ENCODE peak calls at places on chromosomes 16 and 17, in seven cellular contexts. U, R, N, Z, F, P and S are unnamed samples.

GRCh38 chr17:40177275-40177874 is at the start of gene RAPGEFL1:
- DNase-seq in U (peak), Z (peak), P (peak), N (peak), F (peak), R (no peak), S (peak)

GRCh38 chr16:2827831-2828520 is 2.1 kb upstream of the ZG16B start:
- DNase-seq in N (no peak), U (no peak), Z (peak), R (no peak), P (no peak), F (peak), S (no peak)

GRCh38 chr17:80112471-80113032 is 11.2 kb downstream of the GAA start:
- DNase-seq in N (no peak), R (no peak), F (peak), U (no peak), P (no peak), Z (no peak), S (no peak)

GRCh38 chr17:28188841-28189263 is 130.1 kb upstream of the TMEM97 start:
- DNase-seq in F (no peak), U (no peak), Z (no peak), N (no peak), R (no peak), P (peak), S (no peak)

GRCh38 chr16:49810769-49811315 is 45.1 kb downstream of the ZNF423 start:
- DNase-seq in F (no peak), R (no peak), P (no peak), N (no peak), Z (no peak), U (no peak), S (no peak)

GRCh38 chr17:4523946-4524345 is 25.3 kb downstream of the SPNS2 start:
- DNase-seq in R (no peak), U (no peak), Z (no peak), F (no peak), P (no peak), N (no peak), S (no peak)

GRCh38 chr17:82633343-82633742 is 14.9 kb downstream of the WDR45B start:
- DNase-seq in R (no peak), F (no peak), P (no peak), Z (no peak), N (no peak), U (no peak), S (no peak)

GRCh38 chr16:1674306-1674705 is 3.8 kb upstream of the JPT2 start:
- DNase-seq in R (no peak), U (no peak), F (peak), P (no peak), N (no peak), Z (no peak), S (no peak)

GRCh38 chr17:31693433-31694210 is 165.4 kb downstream of the COPRS start:
- DNase-seq in R (no peak), F (no peak), Z (no peak), P (no peak), U (no peak), N (peak), S (no peak)

DNA sequence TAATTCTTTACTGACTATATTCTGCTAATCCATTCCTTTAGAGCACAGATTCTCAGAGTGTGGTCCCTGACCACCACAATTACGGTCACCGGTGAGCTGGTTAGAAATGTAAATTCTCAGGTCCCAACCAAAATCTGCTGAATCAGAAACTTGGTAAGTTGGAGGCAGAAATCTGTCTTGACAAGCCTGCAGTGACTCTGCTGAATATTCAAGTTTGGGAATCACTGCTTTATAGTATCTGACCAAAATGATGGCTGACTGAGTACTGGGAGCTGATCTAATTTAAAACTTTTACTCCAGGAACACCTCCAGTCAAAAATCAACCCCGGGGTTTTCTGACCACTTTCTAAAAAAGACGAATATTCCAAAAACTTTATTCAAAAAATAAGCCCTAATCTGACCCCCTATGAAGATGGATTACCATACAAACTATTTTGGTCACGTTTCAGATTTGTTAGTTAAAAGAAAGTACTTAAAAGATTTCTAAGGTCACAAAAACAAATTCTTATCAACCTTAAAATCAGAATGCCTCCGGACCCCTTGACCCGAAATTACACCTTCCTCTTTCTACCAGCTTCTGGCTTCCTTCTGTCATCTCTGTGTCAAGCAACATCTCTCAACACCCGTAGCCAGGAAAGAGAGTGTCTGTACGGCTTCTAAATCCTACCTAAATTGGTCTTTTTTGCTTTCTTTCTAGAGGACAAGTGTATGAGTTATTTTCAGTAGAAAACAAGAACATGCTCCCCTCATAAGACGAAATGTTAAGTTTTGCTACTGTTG is 38.6 kb downstream of the CREBBP start:
- DNase-seq in Z (no peak), U (no peak), N (no peak), F (no peak), R (no peak), P (no peak), S (no peak)
- H3K9ac ChIP-seq in Z (no peak), U (no peak), N (peak), F (no peak), R (no peak), P (no peak), S (no peak)

DNA sequence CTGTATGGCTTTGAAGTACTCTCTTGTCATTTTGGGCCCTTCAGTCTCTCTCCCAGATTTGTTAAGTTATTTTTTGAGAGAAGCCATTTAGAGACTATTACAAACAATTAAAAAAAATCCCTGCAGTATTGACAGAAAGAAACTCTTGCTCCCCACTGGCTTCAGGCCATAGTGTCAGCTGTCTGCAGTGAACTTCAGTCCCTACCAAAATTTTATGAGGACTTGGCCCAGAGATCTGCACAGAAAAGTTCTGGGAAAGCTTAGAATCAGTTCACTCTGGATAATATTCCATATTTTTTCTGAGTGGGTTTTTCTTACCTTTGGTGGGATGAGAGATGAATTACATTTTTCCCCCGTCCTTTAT is 30.9 kb upstream of the SUPT4H1 start:
- DNase-seq in N (no peak), R (no peak), P (no peak), U (no peak), F (no peak), Z (no peak), S (no peak)
- H3K9ac ChIP-seq in N (no peak), R (no peak), P (no peak), U (no peak), F (no peak), Z (no peak), S (no peak)

GRCh38 chr16:46822270-46822669 is 8.7 kb downstream of the C16orf87 start:
- DNase-seq in P (peak), R (no peak), F (no peak), N (peak), U (no peak), Z (no peak), S (no peak)
- H3K9ac ChIP-seq in P (no peak), R (no peak), F (no peak), N (no peak), U (no peak), Z (no peak), S (no peak)

DNA sequence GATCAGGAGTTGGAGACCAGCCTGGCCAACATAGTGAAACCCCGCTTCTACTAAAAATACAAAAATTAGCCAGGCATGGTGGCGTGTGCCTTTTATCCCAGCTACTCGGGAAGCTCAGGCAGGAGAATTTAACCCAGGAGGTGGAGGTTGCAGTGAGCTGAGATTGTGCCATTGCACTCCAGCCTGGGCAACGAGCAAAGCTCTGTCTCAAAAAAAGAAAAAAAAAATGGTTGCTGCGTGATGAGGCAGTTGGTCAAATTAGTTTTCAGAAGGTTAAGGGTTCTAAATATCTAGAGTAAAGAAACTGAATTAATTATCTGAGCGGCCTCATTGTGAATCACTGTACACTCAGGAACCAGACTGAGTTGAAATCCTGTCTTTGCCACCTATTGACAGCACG is 3.5 kb upstream of the CD68 start:
- DNase-seq in Z (no peak), P (no peak), R (no peak), F (peak), N (no peak), U (no peak), S (no peak)
- H3K9ac ChIP-seq in Z (no peak), P (no peak), R (peak), F (no peak), N (peak), U (no peak), S (no peak)

GRCh38 chr16:56983211-56983751 is 6.1 kb upstream of the NLRC5 start:
- DNase-seq in U (no peak), P (no peak), R (no peak), F (peak), N (no peak), Z (no peak), S (no peak)
- H3K9ac ChIP-seq in U (no peak), P (no peak), R (no peak), F (no peak), N (no peak), Z (no peak), S (no peak)

DNA sequence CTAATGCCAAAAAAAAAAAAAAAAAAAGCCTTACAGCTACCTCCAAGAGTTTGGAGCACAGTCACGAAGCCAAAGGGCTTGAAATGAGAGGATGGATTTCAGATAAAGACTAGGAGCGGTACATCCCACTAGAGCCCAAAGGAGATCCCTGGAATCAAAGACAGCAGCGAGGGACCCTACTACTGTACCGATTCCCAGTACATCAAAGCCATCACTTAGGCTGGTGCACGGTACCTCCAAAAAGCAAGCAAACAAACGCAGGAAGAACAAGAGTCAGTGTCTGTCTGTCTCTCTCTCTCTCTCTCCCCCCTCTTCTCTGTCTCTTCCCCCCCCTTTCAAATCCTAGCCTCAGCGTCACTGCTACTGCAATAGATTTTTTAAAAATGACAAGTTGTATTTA is 12.3 kb upstream of the ZFHX3 start:
- DNase-seq in F (peak), U (no peak), P (no peak), R (no peak), Z (no peak), N (no peak), S (no peak)
- H3K9ac ChIP-seq in F (no peak), U (no peak), P (peak), R (no peak), Z (no peak), N (peak), S (no peak)

GRCh38 chr17:18185832-18186231 is 2.2 kb downstream of the ALKBH5 start:
- DNase-seq in N (peak), F (no peak), U (no peak), Z (no peak), R (no peak), P (peak), S (no peak)
- H3K9ac ChIP-seq in N (peak), F (peak), U (peak), Z (peak), R (no peak), P (peak), S (peak)